ENCODE peak calls at places on chromosomes 13 and 19, in seven cellular contexts. One of them, this sample, is unnamed.
A peak's percentile ranks its signal among the peaks of the same experiment; 100 is the strongest.

GRCh38 chr19:51548213-51548651 is 16.8 kb upstream of the SIGLEC6 start:
- DNase-seq in ovary: no peak
- DNase-seq in heart left ventricle: no peak
- DNase-seq in Peyer's patch: no peak
- DNase-seq in IMR-90: no peak
- DNase-seq in esophagus squamous epithelium: no peak
- DNase-seq in HCT116: no peak
- DNase-seq in this sample: no peak

GRCh38 chr13:80297094-80297493 is 43.8 kb downstream of the SPRY2 start:
- DNase-seq in ovary: no peak
- DNase-seq in heart left ventricle: no peak
- DNase-seq in HCT116: no peak
- DNase-seq in IMR-90: no peak
- DNase-seq in esophagus squamous epithelium: no peak
- DNase-seq in Peyer's patch: no peak
- DNase-seq in this sample: no peak

GRCh38 chr19:750640-751423 is at the start of gene MISP:
- DNase-seq in IMR-90: no peak
- DNase-seq in heart left ventricle: no peak
- DNase-seq in ovary: no peak
- DNase-seq in esophagus squamous epithelium: no peak
- DNase-seq in Peyer's patch: no peak
- DNase-seq in HCT116: no peak
- DNase-seq in this sample: no peak

GRCh38 chr13:107250626-107251025 is 682.7 kb upstream of the ARGLU1 start:
- DNase-seq in heart left ventricle: no peak
- DNase-seq in IMR-90: peak; percentile 22
- DNase-seq in esophagus squamous epithelium: no peak
- DNase-seq in ovary: no peak
- DNase-seq in Peyer's patch: no peak
- DNase-seq in HCT116: no peak
- DNase-seq in this sample: no peak

GRCh38 chr13:24651718-24652345 is 28.4 kb upstream of the ATP12A start:
- DNase-seq in HCT116: no peak
- DNase-seq in esophagus squamous epithelium: no peak
- DNase-seq in ovary: no peak
- DNase-seq in IMR-90: no peak
- DNase-seq in Peyer's patch: no peak
- DNase-seq in heart left ventricle: no peak
- DNase-seq in this sample: no peak

GRCh38 chr19:5891938-5892771 is 11.4 kb downstream of the NDUFA11 start:
- DNase-seq in HCT116: no peak
- DNase-seq in esophagus squamous epithelium: no peak
- DNase-seq in IMR-90: peak; percentile 35
- DNase-seq in Peyer's patch: no peak
- DNase-seq in heart left ventricle: no peak
- DNase-seq in ovary: no peak
- DNase-seq in this sample: no peak

GRCh38 chr13:75850915-75851314 is 214.8 kb downstream of the LMO7 start:
- DNase-seq in ovary: no peak
- DNase-seq in esophagus squamous epithelium: no peak
- DNase-seq in heart left ventricle: no peak
- DNase-seq in IMR-90: no peak
- DNase-seq in HCT116: no peak
- DNase-seq in Peyer's patch: no peak
- DNase-seq in this sample: no peak

GRCh38 chr13:43307921-43308433 is 284.6 kb downstream of the DNAJC15 start:
- DNase-seq in IMR-90: peak; percentile 87
- DNase-seq in HCT116: no peak
- DNase-seq in esophagus squamous epithelium: no peak
- DNase-seq in heart left ventricle: peak; percentile 75
- DNase-seq in ovary: peak; percentile 90
- DNase-seq in Peyer's patch: peak; percentile 50
- DNase-seq in this sample: peak; percentile 88

GRCh38 chr19:18433039-18433691 is 4.8 kb downstream of the ISYNA1 start:
- DNase-seq in esophagus squamous epithelium: no peak
- DNase-seq in heart left ventricle: no peak
- DNase-seq in ovary: peak; percentile 74
- DNase-seq in IMR-90: no peak
- DNase-seq in HCT116: no peak
- DNase-seq in Peyer's patch: peak; percentile 66
- DNase-seq in this sample: peak; percentile 53

GRCh38 chr19:11737964-11738745 is 591 bp downstream of the ZNF823 start:
- DNase-seq in heart left ventricle: peak; percentile 18
- DNase-seq in Peyer's patch: peak; percentile 52
- DNase-seq in esophagus squamous epithelium: no peak
- DNase-seq in IMR-90: peak; percentile 12
- DNase-seq in ovary: peak; percentile 28
- DNase-seq in HCT116: no peak
- DNase-seq in this sample: peak; percentile 23

GRCh38 chr19:42272989-42273406 is 3.9 kb downstream of the CIC start:
- DNase-seq in heart left ventricle: no peak
- DNase-seq in ovary: no peak
- DNase-seq in IMR-90: no peak
- DNase-seq in esophagus squamous epithelium: no peak
- DNase-seq in Peyer's patch: no peak
- DNase-seq in HCT116: no peak
- DNase-seq in this sample: no peak

GRCh38 chr19:42272535-42272897 is 3.5 kb downstream of the CIC start:
- DNase-seq in Peyer's patch: no peak
- DNase-seq in HCT116: no peak
- DNase-seq in IMR-90: no peak
- DNase-seq in ovary: peak; percentile 23
- DNase-seq in esophagus squamous epithelium: no peak
- DNase-seq in heart left ventricle: no peak
- DNase-seq in this sample: no peak

GRCh38 chr19:42271045-42271419 is 2.0 kb downstream of the CIC start:
- DNase-seq in HCT116: no peak
- DNase-seq in heart left ventricle: no peak
- DNase-seq in IMR-90: no peak
- DNase-seq in Peyer's patch: no peak
- DNase-seq in esophagus squamous epithelium: no peak
- DNase-seq in ovary: no peak
- DNase-seq in this sample: no peak

GRCh38 chr19:42270346-42271044 is 1.4 kb downstream of the CIC start:
- DNase-seq in IMR-90: no peak
- DNase-seq in heart left ventricle: peak; percentile 54
- DNase-seq in HCT116: no peak
- DNase-seq in esophagus squamous epithelium: no peak
- DNase-seq in Peyer's patch: peak; percentile 65
- DNase-seq in ovary: peak; percentile 64
- DNase-seq in this sample: peak; percentile 53

DNA sequence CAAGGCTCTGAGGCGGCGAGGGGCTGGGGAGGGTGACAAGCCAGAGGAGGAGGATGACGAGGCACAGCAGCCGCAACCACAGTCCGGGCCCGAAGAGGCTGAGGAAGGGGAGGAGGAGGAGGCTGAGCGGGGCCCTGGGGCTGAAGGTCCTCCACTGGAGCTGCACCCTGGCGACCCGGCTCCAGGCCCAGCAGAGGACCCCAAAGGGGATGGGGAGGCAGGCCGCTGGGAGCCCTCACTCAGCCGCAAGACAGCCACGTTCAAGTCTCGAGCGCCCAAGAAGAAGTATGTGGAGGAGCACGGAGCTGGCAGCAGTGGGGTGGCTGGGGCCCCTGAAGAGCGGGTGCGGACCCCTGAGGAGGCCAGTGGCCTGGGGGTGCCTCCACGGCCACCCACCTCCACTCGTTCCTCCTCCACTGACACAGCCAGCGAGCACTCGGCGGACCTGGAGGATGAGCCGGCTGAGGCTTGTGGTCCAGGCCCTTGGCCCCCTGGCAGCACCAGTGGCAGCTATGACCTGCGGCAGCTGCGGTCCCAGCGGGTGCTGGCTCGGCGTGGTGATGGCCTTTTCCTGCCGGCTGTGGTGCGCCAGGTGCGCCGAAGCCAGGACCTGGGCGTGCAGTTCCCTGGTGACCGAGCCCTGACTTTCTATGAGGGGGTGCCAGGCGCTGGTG is 2.9 kb downstream of the CIC start:
- DNase-seq in ovary: peak; percentile 31
- DNase-seq in esophagus squamous epithelium: no peak
- DNase-seq in Peyer's patch: no peak
- DNase-seq in IMR-90: no peak
- DNase-seq in heart left ventricle: no peak
- DNase-seq in HCT116: no peak
- DNase-seq in this sample: peak; percentile 19
- H3K27ac ChIP-seq in ovary: no peak overlapping the region
- H3K27ac ChIP-seq in esophagus squamous epithelium: peak overlapping the region; percentile 94
- H3K27ac ChIP-seq in Peyer's patch: no peak overlapping the region
- H3K27ac ChIP-seq in IMR-90: no peak overlapping the region
- H3K27ac ChIP-seq in heart left ventricle: peak overlapping the region; percentile 90
- H3K27ac ChIP-seq in HCT116: peak overlapping the region; percentile 90
- H3K27ac ChIP-seq in this sample: no peak overlapping the region

GRCh38 chr19:56403764-56404704 is at the start of gene ZNF583:
- DNase-seq in ovary: peak; percentile 97
- DNase-seq in Peyer's patch: peak; percentile 87
- DNase-seq in IMR-90: peak; percentile 97
- DNase-seq in HCT116: no peak
- DNase-seq in esophagus squamous epithelium: peak; percentile 80
- DNase-seq in heart left ventricle: peak; percentile 96
- DNase-seq in this sample: peak; percentile 98

GRCh38 chr19:56400485-56400884 is 3.6 kb upstream of the ZNF583 start:
- DNase-seq in esophagus squamous epithelium: no peak
- DNase-seq in heart left ventricle: no peak
- DNase-seq in ovary: no peak
- DNase-seq in Peyer's patch: no peak
- DNase-seq in IMR-90: no peak
- DNase-seq in HCT116: no peak
- DNase-seq in this sample: no peak

GRCh38 chr19:56403261-56403660 is 871 bp upstream of the ZNF583 start:
- DNase-seq in heart left ventricle: no peak
- DNase-seq in ovary: no peak
- DNase-seq in IMR-90: peak; percentile 39
- DNase-seq in esophagus squamous epithelium: no peak
- DNase-seq in Peyer's patch: no peak
- DNase-seq in HCT116: no peak
- DNase-seq in this sample: no peak

GRCh38 chr19:56404705-56405056 is 549 bp downstream of the ZNF583 start:
- DNase-seq in HCT116: no peak
- DNase-seq in ovary: no peak
- DNase-seq in heart left ventricle: no peak
- DNase-seq in esophagus squamous epithelium: no peak
- DNase-seq in IMR-90: no peak
- DNase-seq in Peyer's patch: no peak
- DNase-seq in this sample: no peak

GRCh38 chr19:56405062-56405461 is 930 bp downstream of the ZNF583 start:
- DNase-seq in esophagus squamous epithelium: no peak
- DNase-seq in Peyer's patch: no peak
- DNase-seq in IMR-90: no peak
- DNase-seq in HCT116: no peak
- DNase-seq in ovary: no peak
- DNase-seq in heart left ventricle: no peak
- DNase-seq in this sample: no peak
- H3K4me3 ChIP-seq in esophagus squamous epithelium: peak overlapping the region; percentile 62
- H3K4me3 ChIP-seq in Peyer's patch: peak overlapping the region; percentile 85
- H3K4me3 ChIP-seq in IMR-90: peak overlapping the region; percentile 79
- H3K4me3 ChIP-seq in HCT116: no peak overlapping the region
- H3K4me3 ChIP-seq in ovary: no peak overlapping the region
- H3K4me3 ChIP-seq in heart left ventricle: peak overlapping the region; percentile 85
- H3K4me3 ChIP-seq in this sample: no peak overlapping the region

GRCh38 chr13:40983725-40984669 is 35.1 kb downstream of the ELF1 start:
- DNase-seq in ovary: no peak
- DNase-seq in IMR-90: no peak
- DNase-seq in esophagus squamous epithelium: no peak
- DNase-seq in HCT116: no peak
- DNase-seq in heart left ventricle: no peak
- DNase-seq in Peyer's patch: no peak
- DNase-seq in this sample: no peak

GRCh38 chr13:40981361-40981760 is 37.8 kb downstream of the ELF1 start:
- DNase-seq in esophagus squamous epithelium: no peak
- DNase-seq in heart left ventricle: no peak
- DNase-seq in Peyer's patch: no peak
- DNase-seq in ovary: no peak
- DNase-seq in IMR-90: no peak
- DNase-seq in HCT116: no peak
- DNase-seq in this sample: no peak

GRCh38 chr13:40981949-40982348 is 37.2 kb downstream of the ELF1 start:
- DNase-seq in heart left ventricle: no peak
- DNase-seq in ovary: no peak
- DNase-seq in IMR-90: no peak
- DNase-seq in HCT116: no peak
- DNase-seq in esophagus squamous epithelium: no peak
- DNase-seq in Peyer's patch: no peak
- DNase-seq in this sample: no peak

GRCh38 chr13:40983269-40983668 is 35.8 kb downstream of the ELF1 start:
- DNase-seq in Peyer's patch: no peak
- DNase-seq in IMR-90: no peak
- DNase-seq in ovary: no peak
- DNase-seq in esophagus squamous epithelium: no peak
- DNase-seq in HCT116: no peak
- DNase-seq in heart left ventricle: no peak
- DNase-seq in this sample: no peak

DNA sequence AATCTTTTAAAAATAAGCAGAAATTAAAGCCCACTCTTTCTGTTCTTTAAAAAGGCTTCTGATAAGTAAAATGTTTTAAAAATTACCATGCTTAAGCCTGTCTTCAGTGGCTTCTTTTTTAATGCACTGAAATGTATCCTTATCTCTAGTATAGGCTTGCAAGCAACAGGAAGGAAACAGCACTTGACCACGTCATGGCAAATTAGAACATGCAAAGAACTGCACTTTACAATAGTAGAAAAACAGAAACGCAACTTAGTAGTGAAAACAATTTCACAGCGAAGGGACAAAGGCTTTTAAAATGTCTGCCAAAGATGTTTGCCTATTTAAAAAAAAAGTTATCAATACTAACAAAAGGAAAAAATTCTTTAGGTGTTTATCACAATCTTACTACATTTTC is 36.3 kb downstream of the ELF1 start:
- DNase-seq in esophagus squamous epithelium: no peak
- DNase-seq in heart left ventricle: peak; percentile 73
- DNase-seq in Peyer's patch: peak; percentile 75
- DNase-seq in IMR-90: peak; percentile 52
- DNase-seq in ovary: peak; percentile 37
- DNase-seq in HCT116: no peak
- DNase-seq in this sample: peak; percentile 43
- TF ChIP-seq POLR2A in esophagus squamous epithelium: peak; percentile 89
- TF ChIP-seq POLR2A in heart left ventricle: no peak
- TF ChIP-seq POLR2A in Peyer's patch: peak; percentile 63
- TF ChIP-seq POLR2A in IMR-90: no peak
- TF ChIP-seq POLR2A in ovary: peak; percentile 32
- TF ChIP-seq POLR2A in HCT116: no peak
- TF ChIP-seq POLR2A in this sample: peak; percentile 43

DNA sequence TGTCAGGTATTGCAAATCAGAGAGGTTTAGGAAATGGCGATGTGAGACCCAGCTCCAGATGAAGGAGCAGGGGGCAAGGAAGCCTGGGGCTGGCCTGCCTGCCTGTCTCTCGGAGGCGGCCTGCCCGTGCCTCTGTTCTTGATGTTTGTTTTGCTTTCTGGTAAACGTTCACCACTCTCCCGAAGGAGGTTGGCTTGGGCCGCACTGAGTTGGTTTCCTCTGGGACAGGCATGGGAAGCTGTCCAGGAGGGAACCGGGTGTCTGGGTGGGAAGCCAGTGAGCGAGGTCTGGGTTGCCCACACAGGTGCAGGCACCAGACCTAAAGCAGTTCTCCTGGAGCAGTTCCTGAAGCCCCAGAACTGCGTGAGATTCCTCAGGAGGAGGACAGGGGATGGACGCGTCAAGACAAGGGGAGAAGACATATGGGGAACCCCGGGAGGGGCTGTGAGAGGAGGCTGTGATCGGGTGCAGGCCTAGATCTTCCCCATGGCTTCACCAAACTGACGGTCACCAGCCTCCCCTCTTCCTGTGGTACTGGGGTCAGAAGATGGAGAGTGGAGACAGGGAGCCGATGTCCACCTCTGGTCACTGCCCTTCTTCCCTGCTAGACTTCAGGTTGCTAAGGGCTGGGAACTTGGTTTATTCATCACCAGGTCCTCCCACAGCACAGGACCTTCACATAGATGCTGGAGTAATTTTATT is 15.2 kb downstream of the COL4A2 start:
- DNase-seq in IMR-90: no peak
- DNase-seq in heart left ventricle: no peak
- DNase-seq in esophagus squamous epithelium: no peak
- DNase-seq in ovary: no peak
- DNase-seq in Peyer's patch: no peak
- DNase-seq in HCT116: no peak
- DNase-seq in this sample: no peak
- H3K27ac ChIP-seq in IMR-90: peak overlapping the region; percentile 20
- H3K27ac ChIP-seq in heart left ventricle: peak overlapping the region; percentile 2
- H3K27ac ChIP-seq in esophagus squamous epithelium: peak overlapping the region; percentile 69
- H3K27ac ChIP-seq in ovary: no peak overlapping the region
- H3K27ac ChIP-seq in Peyer's patch: no peak overlapping the region
- H3K27ac ChIP-seq in HCT116: no peak overlapping the region
- H3K27ac ChIP-seq in this sample: peak overlapping the region; percentile 60